ENCODE peak calls at places on chromosomes 3 and 15, in nine cellular contexts. D is colonic mucosa; G is tibial artery; P is CD4-positive, alpha-beta T cell; I is SK-N-SH; S is AG04450; Z is prostate gland; Q is coronary artery; Y is substantia nigra. U is an unnamed sample.

GRCh38 chr3:124034016-124034808 is 42.3 kb upstream of the ROPN1 start:
- DNase-seq in S (no peak), D (peak), Y (peak), Z (no peak), P (no peak), I (peak), Q (peak), G (peak), U (peak)

GRCh38 chr3:119034256-119035013 is at the start of gene IGSF11:
- DNase-seq in P (peak), Z (peak), S (no peak), G (peak), Q (no peak), Y (peak), D (peak), I (peak), U (peak)

GRCh38 chr3:66863205-66864135 is 134.6 kb upstream of the KBTBD8 start:
- DNase-seq in G (no peak), S (no peak), P (no peak), Q (no peak), Z (no peak), Y (no peak), I (no peak), D (no peak), U (no peak)

GRCh38 chr3:8709287-8709686 is 24.3 kb upstream of the CAV3 start:
- DNase-seq in S (no peak), I (no peak), G (no peak), P (no peak), D (no peak), Y (no peak), Q (no peak), Z (no peak), U (no peak)

GRCh38 chr15:75198560-75199346 is 2.9 kb upstream of the C15orf39 start:
- DNase-seq in P (no peak), S (no peak), I (no peak), Q (no peak), Z (no peak), D (no peak), G (no peak), Y (no peak), U (no peak)

GRCh38 chr3:61562810-61563613 is 1.6 kb downstream of the PTPRG start:
- DNase-seq in Y (peak), P (no peak), G (peak), I (peak), Z (no peak), S (no peak), Q (peak), D (peak), U (peak)

GRCh38 chr3:183252973-183253363 is at the start of gene B3GNT5:
- DNase-seq in Q (no peak), P (no peak), S (no peak), Y (no peak), I (peak), Z (peak), D (peak), G (no peak), U (no peak)

GRCh38 chr15:59174846-59175831 is 31.5 kb upstream of the LDHAL6B start:
- DNase-seq in S (peak), P (no peak), Q (no peak), G (no peak), I (peak), D (peak), Z (peak), Y (peak), U (no peak)

GRCh38 chr3:64594129-64594528 is 93.7 kb downstream of the ADAMTS9 start:
- DNase-seq in D (no peak), P (no peak), S (no peak), Y (no peak), Z (no peak), I (no peak), G (no peak), Q (no peak), U (peak)

GRCh38 chr15:51403072-51403878 is 61.8 kb downstream of the GLDN start:
- DNase-seq in I (peak), Y (no peak), P (no peak), S (peak), Z (no peak), D (peak), Q (no peak), G (no peak), U (no peak)

GRCh38 chr3:193828477-193828876 is 235.5 kb downstream of the OPA1 start:
- DNase-seq in Z (peak), D (no peak), G (no peak), P (no peak), I (no peak), Y (no peak), Q (peak), S (no peak), U (no peak)

GRCh38 chr3:130748981-130749380 is 2.4 kb upstream of the PIK3R4 start:
- DNase-seq in D (no peak), P (no peak), Y (no peak), I (no peak), S (no peak), Z (no peak), Q (no peak), G (no peak), U (no peak)

GRCh38 chr3:127751163-127751621 is 71.1 kb downstream of the MGLL start:
- DNase-seq in D (no peak), S (no peak), Y (no peak), P (no peak), Z (no peak), I (peak), Q (no peak), G (no peak), U (no peak)

GRCh38 chr15:101439285-101439919 is 50.1 kb downstream of the PCSK6 start:
- DNase-seq in D (no peak), Q (peak), S (no peak), Z (no peak), I (no peak), P (no peak), G (no peak), Y (no peak), U (no peak)

GRCh38 chr3:8456118-8456811 is 45.4 kb upstream of the LMCD1 start:
- DNase-seq in G (no peak), Q (peak), Y (no peak), P (no peak), D (no peak), I (no peak), S (no peak), Z (no peak), U (no peak)

GRCh38 chr3:147415819-147416218 is 6.7 kb downstream of the ZIC1 start:
- DNase-seq in G (no peak), D (no peak), Q (no peak), Y (no peak), S (no peak), P (no peak), Z (no peak), I (no peak), U (no peak)

GRCh38 chr3:155204851-155205250 is 88.6 kb downstream of the STRIT1 start:
- DNase-seq in Z (no peak), Y (no peak), S (no peak), D (no peak), G (no peak), P (no peak), Q (no peak), I (no peak), U (no peak)

GRCh38 chr3:160564205-160564922 is 1.0 kb downstream of the KPNA4 start:
- DNase-seq in P (no peak), S (no peak), Q (no peak), Y (no peak), Z (peak), D (peak), I (no peak), G (peak), U (no peak)

GRCh38 chr3:117735481-117736101 is 1026.0 kb downstream of the TUSC7 start:
- DNase-seq in I (no peak), G (no peak), D (no peak), S (peak), P (no peak), Q (no peak), Z (no peak), Y (no peak), U (no peak)

GRCh38 chr15:57522148-57522547 is 69.6 kb upstream of the MYZAP start:
- DNase-seq in P (no peak), D (no peak), I (no peak), Q (no peak), Z (peak), Y (no peak), G (no peak), S (no peak), U (no peak)

GRCh38 chr3:7779331-7779730 is 722.3 kb upstream of the LMCD1 start:
- DNase-seq in Q (no peak), S (no peak), I (no peak), D (no peak), G (no peak), Z (no peak), Y (no peak), P (no peak), U (no peak)

GRCh38 chr3:192281207-192281880 is 446.0 kb downstream of the FGF12 start:
- DNase-seq in G (no peak), S (no peak), Q (no peak), D (no peak), Z (no peak), I (no peak), Y (no peak), P (no peak), U (no peak)

GRCh38 chr3:923161-923910 is 169.5 kb upstream of the CNTN6 start:
- DNase-seq in Y (no peak), Q (no peak), I (no peak), D (no peak), S (no peak), Z (no peak), G (no peak), P (no peak), U (no peak)

GRCh38 chr3:43484926-43485488 is 136.8 kb downstream of the ANO10 start:
- DNase-seq in Q (no peak), S (no peak), D (no peak), Y (no peak), P (no peak), Z (no peak), I (no peak), G (no peak), U (no peak)

GRCh38 chr15:22788004-22788403 is 1.6 kb downstream of the NIPA1 start:
- DNase-seq in G (peak), Z (no peak), S (no peak), P (no peak), Y (no peak), Q (no peak), D (no peak), I (no peak), U (no peak)

GRCh38 chr3:167958141-167958540 is 137.6 kb downstream of the GOLIM4 start:
- DNase-seq in Z (no peak), P (no peak), S (no peak), G (no peak), Q (no peak), I (no peak), Y (no peak), D (no peak), U (no peak)

GRCh38 chr3:195001961-195002861 is 268.7 kb downstream of the XXYLT1 start:
- DNase-seq in S (no peak), D (peak), Z (peak), G (peak), Y (no peak), I (peak), Q (peak), P (no peak), U (peak)

GRCh38 chr3:150080058-150080730 is 109.5 kb upstream of the PFN2 start:
- DNase-seq in I (no peak), S (no peak), Q (no peak), P (no peak), G (no peak), Y (peak), Z (no peak), D (no peak), U (no peak)
- H3K27ac ChIP-seq in I (peak), S (peak), Q (no peak), P (no peak), G (peak), Y (no peak), Z (no peak), D (no peak), U (peak)

DNA sequence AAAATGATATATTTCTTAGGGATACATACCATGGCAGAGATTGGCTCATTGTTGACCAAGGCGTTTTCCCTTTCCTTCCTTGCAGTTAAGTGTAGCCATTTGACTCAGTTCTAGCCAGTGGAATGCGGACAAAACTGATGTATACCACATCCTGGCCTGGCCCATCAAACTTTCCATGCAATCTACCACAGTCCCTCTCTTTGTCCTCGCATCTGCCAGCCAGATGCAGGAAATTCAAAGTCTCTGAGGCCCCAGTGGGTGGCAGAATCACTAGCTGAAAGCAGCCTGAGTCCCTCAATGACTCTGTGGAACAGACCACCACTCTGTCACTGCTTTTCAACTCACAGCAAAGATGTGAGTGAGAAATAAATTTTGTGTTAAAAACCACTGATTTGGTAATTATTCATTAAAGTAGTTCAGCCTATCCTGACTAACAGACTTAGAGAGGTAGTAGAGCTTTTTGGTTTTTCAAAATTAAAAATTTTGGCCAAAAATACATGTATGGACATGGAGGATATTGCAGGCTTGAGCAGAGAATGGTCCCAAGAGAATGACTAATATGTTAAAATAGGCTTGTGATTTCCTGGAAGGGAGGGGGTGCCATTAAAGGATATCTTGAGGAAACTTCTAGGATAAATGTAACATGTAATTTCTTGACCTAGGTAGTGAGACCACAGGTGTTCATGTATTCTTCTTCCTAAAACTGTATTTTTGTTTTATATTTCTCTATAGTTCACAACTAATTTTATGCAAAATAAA is 10.9 kb downstream of the LRRFIP2 start:
- DNase-seq in I (peak), G (no peak), D (no peak), P (no peak), Q (no peak), Y (no peak), Z (no peak), S (no peak), U (no peak)
- H3K27ac ChIP-seq in I (peak), G (peak), D (no peak), P (no peak), Q (no peak), Y (no peak), Z (no peak), S (peak), U (peak)

DNA sequence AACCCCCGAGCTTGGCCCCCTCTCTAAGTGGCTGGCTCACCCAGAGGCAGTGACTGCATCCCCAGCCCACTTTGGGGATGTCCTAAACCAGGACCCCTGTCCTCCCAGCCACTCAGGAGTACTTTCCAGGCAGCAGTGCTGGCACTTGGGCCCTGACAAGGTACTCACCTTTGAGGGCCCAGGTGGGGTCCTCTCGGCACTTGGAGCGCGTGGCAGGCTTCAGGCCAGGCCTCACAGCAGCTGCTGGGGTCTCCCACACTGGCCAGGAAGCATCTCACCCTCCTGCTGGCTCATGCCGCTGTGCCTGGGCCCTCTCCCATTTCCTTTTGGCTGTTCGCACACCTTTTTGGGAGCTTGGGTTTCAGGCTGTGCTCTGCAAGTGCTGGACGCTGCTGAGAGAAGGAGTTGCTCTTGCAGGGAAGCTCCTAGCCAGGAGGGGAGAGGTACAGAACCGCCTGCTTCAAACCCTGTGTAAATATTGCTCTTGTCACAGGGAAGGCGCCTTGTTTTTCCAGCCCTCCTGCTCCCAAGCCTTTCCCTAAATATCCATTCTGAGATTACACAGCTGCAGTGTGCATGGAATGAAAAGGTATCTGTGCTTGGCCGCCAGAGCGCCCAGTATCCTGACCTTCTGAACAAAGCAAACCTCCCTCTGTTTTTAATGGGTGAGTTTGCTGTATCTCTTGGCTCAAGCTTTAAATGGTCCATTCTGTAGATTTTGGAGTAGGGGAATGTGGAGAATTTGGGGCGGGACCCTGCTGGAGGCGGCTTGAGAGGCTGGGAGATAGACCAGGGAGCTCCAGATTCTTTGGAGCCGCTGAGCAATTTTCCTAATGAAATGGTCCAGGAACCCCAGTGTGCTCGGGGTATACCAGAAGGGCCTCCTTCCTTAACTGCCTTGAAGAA is 45.6 kb downstream of the DNASE1L3 start:
- DNase-seq in D (no peak), Z (peak), P (no peak), S (no peak), I (no peak), Y (no peak), Q (no peak), G (no peak), U (no peak)
- H3K27ac ChIP-seq in D (no peak), Z (peak), P (no peak), S (peak), I (no peak), Y (peak), Q (peak), G (peak), U (peak)

DNA sequence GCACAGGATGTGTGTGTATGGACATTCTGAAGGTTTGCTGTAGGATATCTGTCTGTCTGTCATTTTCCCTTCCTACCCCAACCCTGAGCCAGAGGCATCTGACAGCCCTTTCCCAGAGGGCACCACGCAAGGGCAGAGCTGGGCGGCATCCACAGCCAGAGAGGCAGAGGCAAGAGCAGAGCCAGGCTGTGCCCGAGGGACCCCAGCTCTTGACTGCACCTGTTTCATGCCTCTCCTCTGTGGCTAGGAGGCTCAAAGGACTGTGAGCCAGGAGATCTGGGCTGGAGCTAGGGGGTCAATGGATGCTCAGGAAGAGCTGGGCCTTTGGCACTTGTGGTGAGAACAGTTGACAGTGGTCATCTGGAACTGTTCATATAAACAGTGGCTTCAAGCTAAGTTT is 4.8 kb upstream of the APEH start:
- DNase-seq in Q (no peak), P (no peak), G (no peak), I (no peak), D (no peak), S (no peak), Z (no peak), Y (no peak), U (no peak)
- H3K27ac ChIP-seq in Q (no peak), P (no peak), G (no peak), I (no peak), D (no peak), S (no peak), Z (no peak), Y (no peak), U (no peak)

GRCh38 chr3:31409389-31409788 is 123.3 kb upstream of the STT3B start:
- DNase-seq in Z (no peak), G (no peak), Q (no peak), D (no peak), P (no peak), S (no peak), I (no peak), Y (no peak), U (no peak)

GRCh38 chr3:31408720-31409119 is 124.0 kb upstream of the STT3B start:
- DNase-seq in G (no peak), I (no peak), Y (no peak), Q (no peak), D (no peak), S (no peak), Z (no peak), P (no peak), U (no peak)

GRCh38 chr3:31410411-31410810 is 122.3 kb upstream of the STT3B start:
- DNase-seq in Z (no peak), D (no peak), Y (no peak), P (no peak), G (no peak), S (no peak), I (no peak), Q (no peak), U (no peak)

GRCh38 chr3:31409866-31410265 is 122.9 kb upstream of the STT3B start:
- DNase-seq in D (no peak), G (no peak), Z (no peak), Q (no peak), P (no peak), S (no peak), Y (no peak), I (no peak), U (no peak)

DNA sequence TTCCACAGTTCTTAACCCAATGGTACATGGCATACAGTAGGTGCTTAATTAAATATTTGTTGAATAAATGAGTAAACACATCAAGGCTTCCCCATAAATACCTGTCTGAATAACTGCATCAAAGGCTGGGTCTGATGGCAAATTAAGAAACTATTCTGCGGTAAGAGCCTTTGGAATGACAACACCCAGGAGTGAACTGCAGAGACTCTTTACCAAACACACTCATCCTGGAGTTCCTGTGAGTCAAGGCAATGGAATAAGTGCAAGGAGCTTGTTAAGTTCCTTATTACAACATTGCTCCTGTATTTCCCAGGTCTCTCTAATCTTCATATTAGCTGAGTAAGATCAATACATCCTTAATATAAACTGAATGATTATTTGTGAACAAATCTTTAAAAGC is 119.9 kb upstream of the STT3B start:
- DNase-seq in S (no peak), D (no peak), Z (no peak), Y (no peak), P (no peak), G (no peak), Q (no peak), I (no peak), U (no peak)
- H3K27ac ChIP-seq in S (no peak), D (no peak), Z (no peak), Y (no peak), P (no peak), G (no peak), Q (no peak), I (no peak), U (no peak)

DNA sequence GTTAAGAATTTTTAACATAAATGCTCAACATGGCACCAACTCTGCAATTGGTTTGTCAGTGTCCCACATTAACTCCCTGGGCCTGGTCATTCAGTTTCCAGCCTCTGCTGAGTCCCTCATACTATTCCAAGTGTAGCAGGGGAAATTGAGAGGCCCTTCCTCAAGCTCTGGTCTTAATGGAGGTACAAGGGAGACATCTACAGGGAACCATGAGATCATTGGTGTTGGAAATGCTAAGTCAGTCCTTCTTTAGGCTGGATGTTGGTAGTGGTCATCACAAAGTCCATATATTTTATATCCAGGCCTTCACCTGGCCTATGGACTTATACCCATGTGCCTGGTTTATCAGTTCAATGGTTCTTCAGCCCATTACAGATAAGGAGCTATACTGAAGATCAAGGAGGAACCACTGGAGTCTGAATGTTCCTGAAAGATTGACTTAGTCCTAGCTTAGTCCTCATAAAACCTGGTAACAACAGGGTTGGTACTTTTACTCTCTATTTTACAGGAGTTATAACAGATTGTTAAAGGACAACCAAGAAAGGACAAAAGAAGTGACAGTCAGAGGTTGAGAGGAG is 135.0 kb downstream of the STAG1 start:
- DNase-seq in Y (no peak), G (no peak), D (no peak), Q (no peak), P (no peak), S (no peak), I (no peak), Z (no peak), U (no peak)
- H3K27ac ChIP-seq in Y (no peak), G (no peak), D (peak), Q (no peak), P (no peak), S (no peak), I (no peak), Z (no peak), U (no peak)

GRCh38 chr15:91694829-91695205 is 158.7 kb upstream of the SLCO3A1 start:
- DNase-seq in I (peak), Y (no peak), P (no peak), Z (peak), Q (no peak), S (peak), D (peak), G (peak), U (peak)
- H3K27ac ChIP-seq in I (peak), Y (peak), P (no peak), Z (no peak), Q (peak), S (peak), D (peak), G (peak), U (peak)

GRCh38 chr15:67147410-67147949 is 82.1 kb downstream of the SMAD3 start:
- DNase-seq in G (peak), Y (no peak), S (no peak), Z (no peak), Q (no peak), I (no peak), D (no peak), P (no peak), U (no peak)
- H3K27ac ChIP-seq in G (peak), Y (no peak), S (peak), Z (peak), Q (peak), I (peak), D (peak), P (no peak), U (peak)